ENCODE peak calls at places on chromosome 5, in five cellular contexts. One of them, this sample, is unnamed.

GRCh38 chr5:95626701-95627100 is 6.8 kb downstream of the GPR150 start:
- DNase-seq in GM10248: no peak
- DNase-seq in pancreas: no peak
- DNase-seq in adrenal gland: no peak
- DNase-seq in epithelial cell of proximal tubule: no peak
- DNase-seq in this sample: no peak

GRCh38 chr5:135706893-135707292 is 127.6 kb upstream of the SLC25A48 start:
- DNase-seq in adrenal gland: no peak
- DNase-seq in GM10248: no peak
- DNase-seq in pancreas: no peak
- DNase-seq in epithelial cell of proximal tubule: no peak
- DNase-seq in this sample: no peak

GRCh38 chr5:26812714-26813113 is 225.7 kb downstream of the CDH9 start:
- DNase-seq in GM10248: no peak
- DNase-seq in pancreas: no peak
- DNase-seq in adrenal gland: no peak
- DNase-seq in epithelial cell of proximal tubule: no peak
- DNase-seq in this sample: no peak

GRCh38 chr5:82351754-82352145 is 73.6 kb upstream of the RPS23 start:
- DNase-seq in pancreas: no peak
- DNase-seq in adrenal gland: no peak
- DNase-seq in epithelial cell of proximal tubule: no peak
- DNase-seq in GM10248: peak
- DNase-seq in this sample: peak

GRCh38 chr5:135441919-135442318 is 5.2 kb downstream of the DCANP1 start:
- DNase-seq in GM10248: no peak
- DNase-seq in epithelial cell of proximal tubule: no peak
- DNase-seq in adrenal gland: no peak
- DNase-seq in pancreas: no peak
- DNase-seq in this sample: no peak

GRCh38 chr5:157269763-157270272 is 3.9 kb downstream of the CYFIP2 start:
- DNase-seq in epithelial cell of proximal tubule: no peak
- DNase-seq in GM10248: no peak
- DNase-seq in pancreas: no peak
- DNase-seq in adrenal gland: no peak
- DNase-seq in this sample: no peak

GRCh38 chr5:83077662-83078261 is 415 bp downstream of the XRCC4 start:
- DNase-seq in adrenal gland: peak
- DNase-seq in epithelial cell of proximal tubule: peak
- DNase-seq in GM10248: no peak
- DNase-seq in pancreas: no peak
- DNase-seq in this sample: no peak

GRCh38 chr5:112420111-112420864 is 1.2 kb upstream of the EPB41L4A start:
- DNase-seq in epithelial cell of proximal tubule: no peak
- DNase-seq in GM10248: peak
- DNase-seq in adrenal gland: peak
- DNase-seq in pancreas: peak
- DNase-seq in this sample: peak

GRCh38 chr5:138223532-138223931 is 10.4 kb upstream of the CDC23 start:
- DNase-seq in GM10248: no peak
- DNase-seq in epithelial cell of proximal tubule: no peak
- DNase-seq in pancreas: no peak
- DNase-seq in adrenal gland: no peak
- DNase-seq in this sample: no peak

GRCh38 chr5:155905359-155905758 is 421.6 kb upstream of the SGCD start:
- DNase-seq in pancreas: no peak
- DNase-seq in epithelial cell of proximal tubule: no peak
- DNase-seq in GM10248: no peak
- DNase-seq in adrenal gland: no peak
- DNase-seq in this sample: no peak

GRCh38 chr5:155908543-155908942 is 418.4 kb upstream of the SGCD start:
- DNase-seq in pancreas: no peak
- DNase-seq in adrenal gland: no peak
- DNase-seq in GM10248: no peak
- DNase-seq in epithelial cell of proximal tubule: no peak
- DNase-seq in this sample: no peak

DNA sequence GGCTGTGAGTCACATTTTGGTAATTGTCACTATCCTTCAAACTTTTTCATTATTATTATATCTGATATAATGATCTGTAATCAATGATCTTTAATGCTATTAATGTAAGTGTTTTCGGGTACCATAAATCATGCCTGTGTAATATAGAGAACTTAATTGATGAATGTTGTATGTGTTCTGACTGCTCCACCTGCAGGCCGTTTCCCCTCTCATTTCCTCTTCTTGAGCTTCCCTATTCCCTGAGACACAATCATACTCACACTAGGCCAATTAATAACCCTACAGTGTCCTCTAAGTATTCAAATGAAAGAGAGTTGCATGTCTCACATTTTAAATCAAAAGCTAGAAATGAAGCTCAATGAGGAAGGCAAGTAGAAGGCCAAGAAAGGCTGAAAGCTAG is 420.9 kb upstream of the SGCD start:
- DNase-seq in GM10248: no peak
- DNase-seq in epithelial cell of proximal tubule: no peak
- DNase-seq in pancreas: no peak
- DNase-seq in adrenal gland: no peak
- DNase-seq in this sample: no peak
- TF ChIP-seq CTCF in GM10248: no peak
- TF ChIP-seq CTCF in epithelial cell of proximal tubule: peak
- TF ChIP-seq CTCF in pancreas: no peak
- TF ChIP-seq CTCF in adrenal gland: no peak
- TF ChIP-seq CTCF in this sample: no peak

DNA sequence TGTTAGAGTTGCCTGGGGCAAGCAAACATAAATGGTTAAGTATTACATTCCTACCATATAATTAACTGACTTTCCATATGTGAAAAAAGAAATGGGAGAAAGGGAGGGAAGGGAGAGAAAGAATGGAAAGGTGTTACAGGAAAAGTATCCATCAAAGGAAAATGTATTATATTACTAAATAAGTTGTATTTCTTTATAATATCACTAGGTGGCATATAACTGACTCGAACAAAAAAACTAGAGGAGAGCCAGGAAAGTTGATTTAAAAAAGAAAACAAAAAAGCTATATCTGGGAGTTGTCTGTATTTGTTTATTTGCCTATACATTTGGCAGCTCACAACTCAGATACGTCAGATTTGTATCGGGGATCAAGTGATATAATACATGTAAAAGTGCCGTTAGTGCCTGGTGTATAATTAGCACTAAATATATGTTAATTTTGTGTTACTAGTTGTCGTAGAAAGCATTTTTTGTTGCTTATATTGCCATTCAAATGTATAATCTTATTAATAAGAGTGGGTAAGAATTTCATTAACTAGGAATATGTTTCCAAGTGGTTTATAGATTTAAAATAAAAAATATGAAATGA is 59.6 kb upstream of the ADAMTS19 start:
- DNase-seq in GM10248: no peak
- DNase-seq in adrenal gland: no peak
- DNase-seq in pancreas: no peak
- DNase-seq in epithelial cell of proximal tubule: no peak
- DNase-seq in this sample: no peak
- TF ChIP-seq CTCF in GM10248: no peak
- TF ChIP-seq CTCF in adrenal gland: no peak
- TF ChIP-seq CTCF in pancreas: no peak
- TF ChIP-seq CTCF in epithelial cell of proximal tubule: peak
- TF ChIP-seq CTCF in this sample: no peak

GRCh38 chr5:170221319-170221718 is 11.5 kb upstream of the C5orf58 start:
- DNase-seq in adrenal gland: no peak
- DNase-seq in epithelial cell of proximal tubule: no peak
- DNase-seq in pancreas: no peak
- DNase-seq in GM10248: no peak
- DNase-seq in this sample: no peak
- TF ChIP-seq CTCF in adrenal gland: no peak
- TF ChIP-seq CTCF in epithelial cell of proximal tubule: peak
- TF ChIP-seq CTCF in pancreas: no peak
- TF ChIP-seq CTCF in GM10248: no peak
- TF ChIP-seq CTCF in this sample: peak

GRCh38 chr5:177228751-177229150 is 74.8 kb downstream of the RAB24 start:
- DNase-seq in pancreas: no peak
- DNase-seq in epithelial cell of proximal tubule: no peak
- DNase-seq in GM10248: no peak
- DNase-seq in adrenal gland: no peak
- DNase-seq in this sample: no peak
- TF ChIP-seq CTCF in pancreas: no peak
- TF ChIP-seq CTCF in epithelial cell of proximal tubule: no peak
- TF ChIP-seq CTCF in GM10248: no peak
- TF ChIP-seq CTCF in adrenal gland: no peak
- TF ChIP-seq CTCF in this sample: no peak

GRCh38 chr5:132747064-132747692 is at the start of gene CCNI2:
- DNase-seq in pancreas: peak
- DNase-seq in epithelial cell of proximal tubule: no peak
- DNase-seq in GM10248: peak
- DNase-seq in adrenal gland: no peak
- DNase-seq in this sample: peak

GRCh38 chr5:132748522-132749000 is 1.3 kb downstream of the CCNI2 start:
- DNase-seq in epithelial cell of proximal tubule: no peak
- DNase-seq in GM10248: no peak
- DNase-seq in adrenal gland: no peak
- DNase-seq in pancreas: no peak
- DNase-seq in this sample: no peak

GRCh38 chr5:132744659-132745058 is 2.6 kb upstream of the CCNI2 start:
- DNase-seq in adrenal gland: no peak
- DNase-seq in epithelial cell of proximal tubule: no peak
- DNase-seq in pancreas: no peak
- DNase-seq in GM10248: no peak
- DNase-seq in this sample: no peak

GRCh38 chr5:132747693-132748440 is 641 bp downstream of the CCNI2 start:
- DNase-seq in GM10248: peak
- DNase-seq in pancreas: no peak
- DNase-seq in adrenal gland: no peak
- DNase-seq in epithelial cell of proximal tubule: no peak
- DNase-seq in this sample: peak

GRCh38 chr5:132746592-132747063 is 598 bp upstream of the CCNI2 start:
- DNase-seq in adrenal gland: no peak
- DNase-seq in GM10248: no peak
- DNase-seq in epithelial cell of proximal tubule: no peak
- DNase-seq in pancreas: no peak
- DNase-seq in this sample: no peak
- TF ChIP-seq CTCF in adrenal gland: no peak
- TF ChIP-seq CTCF in GM10248: no peak
- TF ChIP-seq CTCF in epithelial cell of proximal tubule: peak
- TF ChIP-seq CTCF in pancreas: no peak
- TF ChIP-seq CTCF in this sample: no peak

GRCh38 chr5:177510567-177511053 is 984 bp upstream of the DOK3 start:
- DNase-seq in pancreas: no peak
- DNase-seq in GM10248: no peak
- DNase-seq in epithelial cell of proximal tubule: no peak
- DNase-seq in adrenal gland: no peak
- DNase-seq in this sample: no peak
- TF ChIP-seq CTCF in pancreas: no peak
- TF ChIP-seq CTCF in GM10248: no peak
- TF ChIP-seq CTCF in epithelial cell of proximal tubule: no peak
- TF ChIP-seq CTCF in adrenal gland: no peak
- TF ChIP-seq CTCF in this sample: no peak

GRCh38 chr5:96661841-96662724 is at the start of gene CAST:
- DNase-seq in epithelial cell of proximal tubule: peak
- DNase-seq in pancreas: peak
- DNase-seq in adrenal gland: peak
- DNase-seq in GM10248: peak
- DNase-seq in this sample: peak
- TF ChIP-seq CTCF in epithelial cell of proximal tubule: no peak
- TF ChIP-seq CTCF in pancreas: no peak
- TF ChIP-seq CTCF in adrenal gland: no peak
- TF ChIP-seq CTCF in GM10248: no peak
- TF ChIP-seq CTCF in this sample: no peak

GRCh38 chr5:169721771-169722170 is 84.7 kb downstream of the DOCK2 start:
- DNase-seq in epithelial cell of proximal tubule: no peak
- DNase-seq in pancreas: no peak
- DNase-seq in adrenal gland: no peak
- DNase-seq in GM10248: no peak
- DNase-seq in this sample: no peak
- TF ChIP-seq CTCF in epithelial cell of proximal tubule: peak
- TF ChIP-seq CTCF in pancreas: no peak
- TF ChIP-seq CTCF in adrenal gland: no peak
- TF ChIP-seq CTCF in GM10248: no peak
- TF ChIP-seq CTCF in this sample: no peak

DNA sequence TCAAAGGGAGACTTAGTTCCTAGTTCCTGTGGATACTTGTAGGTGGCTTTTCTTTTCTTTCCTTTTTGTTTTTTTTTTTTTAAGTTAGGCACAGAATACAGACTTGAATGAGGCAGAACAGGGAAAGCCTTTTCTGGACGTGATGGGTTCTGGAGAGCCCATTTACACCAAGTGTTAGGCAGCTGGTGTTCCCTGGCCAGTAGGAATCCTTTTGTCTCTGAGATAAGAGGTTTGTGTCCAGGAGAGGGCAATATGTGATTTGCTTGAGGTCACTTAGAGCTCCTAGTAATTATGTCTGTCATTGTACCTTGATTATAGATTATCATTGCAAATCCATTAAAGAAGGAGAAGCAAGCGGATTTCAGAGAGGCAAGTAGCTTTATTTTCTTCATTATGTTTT is 9.1 kb downstream of the MEGF10 start:
- DNase-seq in GM10248: no peak
- DNase-seq in epithelial cell of proximal tubule: no peak
- DNase-seq in pancreas: no peak
- DNase-seq in adrenal gland: no peak
- DNase-seq in this sample: no peak
- TF ChIP-seq CTCF in GM10248: no peak
- TF ChIP-seq CTCF in epithelial cell of proximal tubule: peak
- TF ChIP-seq CTCF in pancreas: no peak
- TF ChIP-seq CTCF in adrenal gland: no peak
- TF ChIP-seq CTCF in this sample: no peak

This sample was measured in nephron progenitor cell.